ENCODE peak calls at places on chromosomes 16 and 17, in five cellular contexts. R is fibroblast of lung, P is brain microvascular endothelial cell, C is RWPE1, U is small intestine. K is an unnamed sample.

GRCh38 chr16:20363191-20363590 is 10.7 kb upstream of the UMOD start:
- DNase-seq in C (no peak), R (no peak), P (no peak), U (no peak), K (no peak)

GRCh38 chr17:40023590-40024292 is 8.5 kb downstream of the CSF3 start:
- DNase-seq in R (peak), C (no peak), U (no peak), P (no peak), K (no peak)

GRCh38 chr16:85253127-85253941 is 141.1 kb upstream of the CIBAR2 start:
- DNase-seq in P (no peak), U (peak), R (no peak), C (peak), K (no peak)

GRCh38 chr16:74862743-74863244 is 88.2 kb upstream of the FA2H start:
- DNase-seq in R (peak), C (peak), U (peak), P (peak), K (no peak)

GRCh38 chr16:27983244-27983643 is 80.3 kb downstream of the GSG1L start:
- DNase-seq in U (no peak), R (no peak), C (no peak), P (no peak), K (no peak)

GRCh38 chr17:79355186-79355585 is 255.7 kb downstream of the RBFOX3 start:
- DNase-seq in P (no peak), R (no peak), U (no peak), C (no peak), K (no peak)

GRCh38 chr16:50946606-50947005 is 204.5 kb downstream of the SALL1 start:
- DNase-seq in P (no peak), C (no peak), R (no peak), U (no peak), K (no peak)

GRCh38 chr17:35373984-35374765 is 754 bp upstream of the SLFN11 start:
- DNase-seq in U (peak), R (peak), P (peak), C (peak), K (no peak)

GRCh38 chr17:41695134-41695661 is 6.5 kb downstream of the EIF1 start:
- DNase-seq in R (no peak), C (no peak), U (no peak), P (no peak), K (no peak)

GRCh38 chr17:39664581-39665561 is at the start of gene TCAP:
- DNase-seq in R (no peak), U (no peak), P (no peak), C (no peak), K (no peak)

GRCh38 chr16:75477680-75478473 is 13.4 kb upstream of the TMEM170A start:
- DNase-seq in U (no peak), R (no peak), C (no peak), P (no peak), K (no peak)

GRCh38 chr17:56762988-56763387 is 70.7 kb downstream of the C17orf67 start:
- DNase-seq in R (no peak), P (no peak), C (no peak), U (no peak), K (no peak)
- H3K27ac ChIP-seq in R (no peak), P (no peak), C (no peak), U (no peak), K (no peak)

DNA sequence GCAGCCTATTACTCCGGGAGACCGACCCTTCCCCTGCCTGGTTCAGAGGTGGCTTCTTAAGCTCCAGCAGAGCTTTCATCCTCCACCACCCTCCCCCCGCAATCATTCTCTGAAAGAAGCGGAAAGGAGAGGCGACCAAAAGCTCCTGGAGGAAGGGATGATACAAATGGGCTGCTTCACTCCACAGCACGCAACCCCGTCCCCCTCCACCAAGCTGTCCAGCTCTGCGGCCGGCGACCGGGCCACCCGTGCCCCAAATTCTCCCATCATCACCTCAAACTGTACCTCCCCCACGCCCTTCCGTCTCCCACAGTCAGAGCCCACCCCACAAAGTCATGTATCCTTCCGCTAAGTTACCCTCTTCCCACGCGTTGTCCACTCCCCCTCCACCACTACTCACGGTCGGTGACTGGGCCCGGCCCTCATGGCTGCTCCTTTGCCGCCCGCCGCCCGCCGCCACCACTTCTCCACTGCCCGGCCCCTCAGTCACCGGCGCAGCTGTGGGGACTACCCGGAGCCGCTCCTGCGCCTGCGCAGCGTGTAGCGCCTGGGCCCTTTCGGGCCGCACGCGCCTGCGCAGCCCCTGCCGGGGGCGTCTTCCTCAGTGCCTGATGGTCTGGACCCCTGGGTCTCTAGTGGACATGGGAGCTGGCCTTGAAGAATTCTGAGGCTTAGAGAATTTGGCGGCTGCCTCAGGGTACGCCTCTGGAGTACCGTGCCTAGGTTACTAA is at the start of gene FAM222B:
- DNase-seq in R (peak), P (peak), U (peak), C (peak), K (no peak)
- H3K27ac ChIP-seq in R (peak), P (peak), U (peak), C (peak), K (peak)

DNA sequence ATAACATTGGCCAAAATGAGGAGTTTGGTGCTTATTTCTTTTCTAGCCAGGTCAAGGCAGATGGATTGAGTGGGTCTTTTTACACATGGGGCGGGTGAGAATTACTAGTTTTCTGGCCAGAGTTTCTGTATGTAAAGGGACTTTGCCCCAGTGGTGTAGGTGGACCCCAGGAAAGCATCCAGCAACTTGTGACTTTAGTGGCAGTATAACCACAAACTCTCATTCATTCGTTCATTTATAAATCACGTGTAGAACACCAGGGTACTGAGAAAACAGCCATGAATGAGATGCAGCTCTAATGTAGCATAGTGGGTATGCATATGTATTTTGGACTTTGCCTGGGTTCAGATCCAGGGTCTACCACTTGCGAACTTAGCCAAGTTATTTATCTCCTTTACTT is 8.1 kb downstream of the RAI1 start:
- DNase-seq in P (no peak), R (no peak), U (no peak), C (no peak), K (no peak)
- H3K27ac ChIP-seq in P (no peak), R (no peak), U (no peak), C (peak), K (no peak)

GRCh38 chr16:11329080-11329491 is 16.2 kb upstream of the RMI2 start:
- DNase-seq in P (no peak), U (no peak), C (no peak), R (peak), K (no peak)
- H3K27ac ChIP-seq in P (peak), U (no peak), C (no peak), R (peak), K (no peak)

DNA sequence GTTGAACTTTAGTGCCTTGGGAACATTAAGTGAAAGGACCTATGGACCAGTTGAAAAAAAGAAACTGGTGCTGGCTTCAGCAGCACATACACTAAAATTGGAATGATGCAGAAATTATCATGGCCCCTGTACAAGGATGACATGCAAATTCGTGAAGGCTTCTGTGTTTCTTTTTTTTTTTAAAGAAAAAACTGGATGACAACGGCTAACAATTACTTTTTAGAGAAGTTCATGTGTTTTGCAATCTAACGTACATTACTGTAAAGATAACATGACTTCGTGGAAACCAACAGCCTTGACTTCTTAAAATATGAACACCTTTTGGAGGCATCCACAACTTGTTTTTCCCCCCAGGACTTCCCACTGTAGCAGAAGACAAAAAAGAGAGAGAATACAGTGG is 18.3 kb upstream of the CPD start:
- DNase-seq in U (no peak), C (no peak), P (no peak), R (no peak), K (no peak)
- H3K27ac ChIP-seq in U (no peak), C (no peak), P (no peak), R (no peak), K (no peak)

GRCh38 chr16:67396159-67396774 is 3.0 kb upstream of the TPPP3 start:
- DNase-seq in R (peak), C (peak), P (peak), U (peak), K (no peak)

GRCh38 chr16:67394271-67395104 is 1.2 kb upstream of the TPPP3 start:
- DNase-seq in P (no peak), U (no peak), R (no peak), C (no peak), K (no peak)

GRCh38 chr16:67395458-67396158 is 2.3 kb upstream of the TPPP3 start:
- DNase-seq in U (no peak), R (no peak), P (no peak), C (no peak), K (no peak)

GRCh38 chr16:67393790-67394270 is 532 bp upstream of the TPPP3 start:
- DNase-seq in R (no peak), P (no peak), U (no peak), C (no peak), K (no peak)

DNA sequence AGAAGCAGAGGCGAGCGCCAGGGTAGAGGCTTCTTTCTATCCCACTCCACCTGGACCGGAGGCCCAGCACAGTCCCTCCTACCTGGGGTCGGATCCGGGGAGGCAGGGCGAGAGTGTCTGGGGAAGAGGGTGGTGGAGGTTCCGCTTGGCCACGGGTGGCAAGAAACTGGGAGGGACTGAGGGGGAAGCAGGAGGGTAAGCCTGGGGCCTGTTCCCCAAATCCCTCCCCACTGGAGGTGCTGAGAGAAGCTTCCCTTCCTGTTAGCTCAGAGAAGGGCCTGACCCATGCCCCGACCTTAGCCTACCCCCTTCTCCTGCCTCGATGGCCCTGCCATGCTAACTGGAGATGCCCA is 1.8 kb upstream of the TPPP3 start:
- DNase-seq in U (no peak), P (no peak), R (no peak), C (no peak), K (no peak)
- H3K27ac ChIP-seq in U (no peak), P (no peak), R (no peak), C (peak), K (no peak)